ENCODE peak calls at places on chromosomes 6 and 20, in nine cellular contexts. L is body of pancreas, Q is A549, J is HCT116, K is endothelial cell of umbilical vein, M is prostate gland, X is thyroid gland, P is H1, E is tibial nerve. C is an unnamed sample.

GRCh38 chr6:142030115-142030619 is 102.6 kb upstream of the GJE1 start:
- DNase-seq in J (no peak), E (no peak), P (no peak), K (peak), M (no peak), X (no peak), L (no peak), Q (no peak), C (no peak)

GRCh38 chr6:39553029-39553428 is 172.2 kb downstream of the KIF6 start:
- DNase-seq in L (no peak), E (no peak), X (no peak), K (no peak), J (no peak), M (no peak), P (no peak), Q (no peak), C (no peak)

GRCh38 chr6:73696990-73697651 is 1.1 kb downstream of the CD109 start:
- DNase-seq in X (no peak), Q (no peak), E (no peak), P (no peak), J (no peak), M (no peak), L (no peak), K (peak), C (no peak)

GRCh38 chr20:33401042-33401921 is at the start of gene CDK5RAP1:
- DNase-seq in L (peak), X (peak), P (peak), K (peak), E (peak), M (peak), Q (peak), J (peak), C (peak)

GRCh38 chr6:167659016-167659415 is 167.7 kb upstream of the AFDN start:
- DNase-seq in E (no peak), L (no peak), X (no peak), M (no peak), Q (no peak), P (no peak), K (no peak), J (no peak), C (no peak)

GRCh38 chr20:1946762-1947534 is 46.9 kb downstream of the PDYN start:
- DNase-seq in X (peak), M (peak), Q (no peak), E (no peak), J (no peak), L (peak), P (peak), K (no peak), C (peak)

GRCh38 chr6:15672291-15672690 is 9.5 kb upstream of the DTNBP1 start:
- DNase-seq in J (no peak), L (no peak), M (no peak), X (no peak), K (no peak), E (no peak), P (no peak), Q (no peak), C (no peak)

GRCh38 chr20:47749367-47749766 is 35.9 kb downstream of the SULF2 start:
- DNase-seq in P (no peak), K (no peak), E (no peak), Q (no peak), M (no peak), L (no peak), X (peak), J (no peak), C (no peak)

GRCh38 chr6:132964868-132965382 is 150.6 kb downstream of the RPS12 start:
- DNase-seq in X (no peak), M (no peak), K (peak), E (no peak), L (no peak), Q (no peak), P (no peak), J (no peak), C (no peak)

GRCh38 chr20:2417142-2417541 is 36.4 kb downstream of the TGM6 start:
- DNase-seq in X (no peak), M (no peak), K (no peak), L (no peak), Q (no peak), E (no peak), J (no peak), P (no peak), C (no peak)

GRCh38 chr6:11771473-11772048 is 7.0 kb downstream of the ADTRP start:
- DNase-seq in M (no peak), J (no peak), L (no peak), K (no peak), Q (no peak), X (no peak), P (no peak), E (no peak), C (no peak)

GRCh38 chr20:16028923-16029322 is 544.3 kb downstream of the KIF16B start:
- DNase-seq in Q (no peak), M (no peak), P (no peak), J (no peak), L (no peak), K (no peak), X (no peak), E (no peak), C (no peak)

GRCh38 chr6:107965746-107966145 is 7.7 kb upstream of the SEC63 start:
- DNase-seq in Q (no peak), K (no peak), J (no peak), E (no peak), M (no peak), L (no peak), P (no peak), X (no peak), C (no peak)

GRCh38 chr6:10414766-10415592 is at the start of gene TFAP2A:
- DNase-seq in K (no peak), J (no peak), P (peak), M (peak), L (no peak), X (no peak), Q (peak), E (no peak), C (no peak)

GRCh38 chr6:83273596-83273995 is 80.4 kb downstream of the RWDD2A start:
- DNase-seq in M (no peak), K (no peak), X (no peak), J (no peak), L (no peak), E (no peak), Q (no peak), P (no peak), C (no peak)

GRCh38 chr6:55953384-55953783 is 78.0 kb upstream of the BMP5 start:
- DNase-seq in L (no peak), K (peak), P (no peak), Q (peak), M (no peak), E (no peak), J (peak), X (no peak), C (no peak)

GRCh38 chr6:169868458-169868857 is 117.0 kb downstream of the ERMARD start:
- DNase-seq in Q (no peak), K (no peak), L (peak), P (peak), M (no peak), E (no peak), X (peak), J (no peak), C (peak)

GRCh38 chr20:37259031-37259430 is 2.6 kb downstream of the GHRH start:
- DNase-seq in E (no peak), K (no peak), X (no peak), J (no peak), L (no peak), P (no peak), M (no peak), Q (no peak), C (no peak)

GRCh38 chr6:98041921-98042320 is 758.9 kb upstream of the MMS22L start:
- DNase-seq in K (no peak), J (no peak), L (no peak), X (no peak), E (no peak), Q (no peak), M (no peak), P (no peak), C (no peak)

GRCh38 chr6:129269076-129269475 is 386.1 kb downstream of the LAMA2 start:
- DNase-seq in K (no peak), P (no peak), L (no peak), E (no peak), J (no peak), Q (no peak), M (no peak), X (no peak), C (no peak)

GRCh38 chr6:42979523-42980177 is 669 bp upstream of the PEX6 start:
- DNase-seq in K (no peak), P (no peak), Q (peak), X (no peak), J (no peak), E (no peak), L (no peak), M (peak), C (no peak)

GRCh38 chr6:81553246-81553645 is 199.2 kb downstream of the TENT5A start:
- DNase-seq in L (no peak), M (no peak), Q (no peak), K (no peak), J (no peak), P (no peak), X (no peak), E (no peak), C (no peak)

GRCh38 chr20:3541887-3542721 is 71.3 kb downstream of the ATRN start:
- DNase-seq in E (no peak), X (no peak), K (no peak), L (peak), P (no peak), J (no peak), Q (no peak), M (no peak), C (no peak)

GRCh38 chr6:162198072-162198471 is 529.5 kb downstream of the PRKN start:
- DNase-seq in P (no peak), E (no peak), Q (no peak), J (no peak), M (no peak), L (no peak), X (no peak), K (no peak), C (no peak)

GRCh38 chr6:41449399-41450245 is 96.6 kb upstream of the FOXP4 start:
- DNase-seq in X (peak), L (peak), P (no peak), J (no peak), Q (no peak), K (no peak), E (peak), M (no peak), C (peak)

GRCh38 chr20:50270569-50270968 is 79.9 kb downstream of the CEBPB start:
- DNase-seq in X (no peak), J (no peak), K (no peak), P (no peak), M (no peak), Q (no peak), E (no peak), L (no peak), C (no peak)

GRCh38 chr6:38720295-38720694 is 5.2 kb downstream of the DNAH8 start:
- DNase-seq in X (no peak), L (no peak), J (peak), E (no peak), P (no peak), Q (no peak), K (peak), M (no peak), C (no peak)

GRCh38 chr6:29747688-29748250 is 24.5 kb downstream of the HLA-F start:
- DNase-seq in P (no peak), M (no peak), Q (no peak), E (no peak), X (no peak), J (no peak), L (no peak), K (no peak), C (no peak)

GRCh38 chr6:160421854-160422253 is 73.7 kb downstream of the SLC22A3 start:
- DNase-seq in M (no peak), J (no peak), E (no peak), Q (no peak), K (no peak), P (no peak), X (no peak), L (peak), C (no peak)

GRCh38 chr6:21922086-21922485 is 328.5 kb downstream of the SOX4 start:
- DNase-seq in P (no peak), K (no peak), M (no peak), L (no peak), Q (no peak), E (no peak), X (no peak), J (no peak), C (no peak)

GRCh38 chr20:62358171-62358719 is 8.9 kb downstream of the LAMA5 start:
- DNase-seq in Q (no peak), L (peak), K (peak), M (peak), J (no peak), E (no peak), P (no peak), X (no peak), C (peak)

GRCh38 chr6:20605581-20605980 is 71.3 kb downstream of the CDKAL1 start:
- DNase-seq in J (no peak), X (peak), Q (no peak), L (no peak), P (no peak), M (no peak), E (no peak), K (no peak), C (no peak)

GRCh38 chr6:16105874-16106273 is 23.0 kb upstream of the MYLIP start:
- DNase-seq in X (no peak), K (no peak), Q (no peak), E (no peak), P (no peak), J (no peak), M (no peak), L (no peak), C (no peak)

GRCh38 chr6:32178547-32179440 is 589 bp downstream of the RNF5 start:
- DNase-seq in M (no peak), E (no peak), K (peak), Q (no peak), X (no peak), J (no peak), L (no peak), P (no peak), C (no peak)

GRCh38 chr6:32176476-32177181 is 745 bp upstream of the AGPAT1 start:
- DNase-seq in E (no peak), X (no peak), L (no peak), Q (no peak), K (no peak), M (no peak), P (peak), J (no peak), C (no peak)

GRCh38 chr6:32175711-32176475 is at the start of gene AGPAT1:
- DNase-seq in J (peak), X (peak), Q (peak), P (peak), K (peak), E (peak), M (peak), L (peak), C (peak)

GRCh38 chr6:32177788-32178546 is at the start of gene RNF5:
- DNase-seq in K (peak), J (peak), Q (peak), P (peak), M (peak), X (peak), L (peak), E (peak), C (peak)

GRCh38 chr6:32177182-32177787 is 920 bp upstream of the RNF5 start:
- DNase-seq in P (peak), L (no peak), K (no peak), E (no peak), M (no peak), Q (no peak), X (no peak), J (no peak), C (no peak)
- TF ChIP-seq POLR2A in P (peak), L (no peak), K (peak), E (peak), M (peak), Q (peak), X (peak), J (peak), C (no peak)

GRCh38 chr6:157989541-157990289 is 8.1 kb downstream of the SYNJ2 start:
- DNase-seq in E (no peak), L (peak), Q (no peak), M (peak), J (no peak), K (peak), P (no peak), X (peak), C (peak)
- H3K4me3 ChIP-seq in E (no peak), L (no peak), Q (peak), M (no peak), J (peak), K (no peak), P (no peak), X (no peak), C (no peak)

GRCh38 chr6:31558631-31559500 is 11.5 kb downstream of the NFKBIL1 start:
- DNase-seq in K (peak), Q (no peak), L (no peak), X (no peak), P (no peak), M (no peak), E (no peak), J (no peak), C (no peak)
- TF ChIP-seq POLR2A in K (no peak), Q (no peak), L (no peak), X (no peak), P (no peak), M (no peak), E (no peak), J (no peak), C (no peak)

GRCh38 chr6:87925373-87926060 is 122.1 kb upstream of the SPACA1 start:
- DNase-seq in P (no peak), K (no peak), E (no peak), L (no peak), X (no peak), Q (no peak), J (no peak), M (no peak), C (peak)
- H3K4me3 ChIP-seq in P (no peak), K (no peak), E (no peak), L (no peak), X (no peak), Q (no peak), J (no peak), M (no peak), C (no peak)

C was measured in stomach.